ENCODE peak calls at places on chromosome 1, in ten cellular contexts. One of them, this sample, is unnamed.

GRCh38 chr1:1072299-1072848 is 1.7 kb downstream of the RNF223 start:
- DNase-seq in astrocyte of the hippocampus: no peak
- DNase-seq in naive B cell: no peak
- DNase-seq in stimulated activated CD4-positive, alpha-beta T cell treated with anti-CD3 and anti-CD28 coated beads, Interleukin-1b, Interleukin-23, amount 100 ng/mL, for 4 hours: no peak
- DNase-seq in iPS-NIHi11: no peak
- DNase-seq in NCI-H1694: no peak
- DNase-seq in cardiac fibroblast: no peak
- DNase-seq in COR-L47: no peak
- DNase-seq in skeletal muscle cell: no peak
- DNase-seq in activated T-cell treated with anti-CD3 and anti-CD28 coated beads, Interleukin-2, amount 50 U/mL, for 24 hours: no peak
- DNase-seq in this sample: no peak

GRCh38 chr1:171173069-171173468 is 12.0 kb upstream of the FMO2 start:
- DNase-seq in astrocyte of the hippocampus: no peak
- DNase-seq in naive B cell: no peak
- DNase-seq in stimulated activated CD4-positive, alpha-beta T cell treated with anti-CD3 and anti-CD28 coated beads, Interleukin-1b, Interleukin-23, amount 100 ng/mL, for 4 hours: no peak
- DNase-seq in iPS-NIHi11: no peak
- DNase-seq in NCI-H1694: no peak
- DNase-seq in cardiac fibroblast: no peak
- DNase-seq in COR-L47: no peak
- DNase-seq in skeletal muscle cell: no peak
- DNase-seq in activated T-cell treated with anti-CD3 and anti-CD28 coated beads, Interleukin-2, amount 50 U/mL, for 24 hours: no peak
- DNase-seq in this sample: no peak

GRCh38 chr1:240342251-240342625 is 250.6 kb downstream of the FMN2 start:
- DNase-seq in astrocyte of the hippocampus: no peak
- DNase-seq in naive B cell: no peak
- DNase-seq in stimulated activated CD4-positive, alpha-beta T cell treated with anti-CD3 and anti-CD28 coated beads, Interleukin-1b, Interleukin-23, amount 100 ng/mL, for 4 hours: no peak
- DNase-seq in iPS-NIHi11: no peak
- DNase-seq in NCI-H1694: no peak
- DNase-seq in cardiac fibroblast: no peak
- DNase-seq in COR-L47: no peak
- DNase-seq in skeletal muscle cell: no peak
- DNase-seq in activated T-cell treated with anti-CD3 and anti-CD28 coated beads, Interleukin-2, amount 50 U/mL, for 24 hours: no peak
- DNase-seq in this sample: no peak

GRCh38 chr1:181910905-181911304 is 150.6 kb downstream of the ZNF648 start:
- DNase-seq in astrocyte of the hippocampus: no peak
- DNase-seq in naive B cell: no peak
- DNase-seq in stimulated activated CD4-positive, alpha-beta T cell treated with anti-CD3 and anti-CD28 coated beads, Interleukin-1b, Interleukin-23, amount 100 ng/mL, for 4 hours: no peak
- DNase-seq in iPS-NIHi11: peak; percentile 24
- DNase-seq in NCI-H1694: no peak
- DNase-seq in cardiac fibroblast: no peak
- DNase-seq in COR-L47: no peak
- DNase-seq in skeletal muscle cell: no peak
- DNase-seq in activated T-cell treated with anti-CD3 and anti-CD28 coated beads, Interleukin-2, amount 50 U/mL, for 24 hours: no peak
- DNase-seq in this sample: no peak

GRCh38 chr1:3733603-3734591 is 18.4 kb upstream of the CCDC27 start:
- DNase-seq in astrocyte of the hippocampus: no peak
- DNase-seq in naive B cell: no peak
- DNase-seq in stimulated activated CD4-positive, alpha-beta T cell treated with anti-CD3 and anti-CD28 coated beads, Interleukin-1b, Interleukin-23, amount 100 ng/mL, for 4 hours: no peak
- DNase-seq in iPS-NIHi11: peak; percentile 63
- DNase-seq in NCI-H1694: no peak
- DNase-seq in cardiac fibroblast: no peak
- DNase-seq in COR-L47: no peak
- DNase-seq in skeletal muscle cell: no peak
- DNase-seq in activated T-cell treated with anti-CD3 and anti-CD28 coated beads, Interleukin-2, amount 50 U/mL, for 24 hours: no peak
- DNase-seq in this sample: no peak

GRCh38 chr1:8004803-8005573 is 21.1 kb downstream of the ERRFI1 start:
- DNase-seq in astrocyte of the hippocampus: peak; percentile 80
- DNase-seq in naive B cell: no peak
- DNase-seq in stimulated activated CD4-positive, alpha-beta T cell treated with anti-CD3 and anti-CD28 coated beads, Interleukin-1b, Interleukin-23, amount 100 ng/mL, for 4 hours: no peak
- DNase-seq in iPS-NIHi11: no peak
- DNase-seq in NCI-H1694: peak; percentile 40
- DNase-seq in cardiac fibroblast: peak; percentile 99
- DNase-seq in COR-L47: peak; percentile 93
- DNase-seq in skeletal muscle cell: peak; percentile 96
- DNase-seq in activated T-cell treated with anti-CD3 and anti-CD28 coated beads, Interleukin-2, amount 50 U/mL, for 24 hours: no peak
- DNase-seq in this sample: peak; percentile 17

GRCh38 chr1:214446772-214447556 is 104.4 kb downstream of the PTPN14 start:
- DNase-seq in astrocyte of the hippocampus: peak; percentile 98
- DNase-seq in naive B cell: no peak
- DNase-seq in stimulated activated CD4-positive, alpha-beta T cell treated with anti-CD3 and anti-CD28 coated beads, Interleukin-1b, Interleukin-23, amount 100 ng/mL, for 4 hours: no peak
- DNase-seq in iPS-NIHi11: peak; percentile 88
- DNase-seq in NCI-H1694: peak; percentile 51
- DNase-seq in cardiac fibroblast: peak; percentile 94
- DNase-seq in COR-L47: no peak
- DNase-seq in skeletal muscle cell: peak; percentile 82
- DNase-seq in activated T-cell treated with anti-CD3 and anti-CD28 coated beads, Interleukin-2, amount 50 U/mL, for 24 hours: no peak
- DNase-seq in this sample: no peak

GRCh38 chr1:7098641-7099040 is 313.4 kb downstream of the CAMTA1 start:
- DNase-seq in astrocyte of the hippocampus: no peak
- DNase-seq in naive B cell: no peak
- DNase-seq in stimulated activated CD4-positive, alpha-beta T cell treated with anti-CD3 and anti-CD28 coated beads, Interleukin-1b, Interleukin-23, amount 100 ng/mL, for 4 hours: no peak
- DNase-seq in iPS-NIHi11: no peak
- DNase-seq in NCI-H1694: no peak
- DNase-seq in cardiac fibroblast: no peak
- DNase-seq in COR-L47: no peak
- DNase-seq in skeletal muscle cell: no peak
- DNase-seq in activated T-cell treated with anti-CD3 and anti-CD28 coated beads, Interleukin-2, amount 50 U/mL, for 24 hours: no peak
- DNase-seq in this sample: no peak

GRCh38 chr1:59143824-59144223 is 153.1 kb upstream of the FGGY start:
- DNase-seq in astrocyte of the hippocampus: no peak
- DNase-seq in naive B cell: no peak
- DNase-seq in stimulated activated CD4-positive, alpha-beta T cell treated with anti-CD3 and anti-CD28 coated beads, Interleukin-1b, Interleukin-23, amount 100 ng/mL, for 4 hours: no peak
- DNase-seq in iPS-NIHi11: peak; percentile 37
- DNase-seq in NCI-H1694: no peak
- DNase-seq in cardiac fibroblast: peak; percentile 44
- DNase-seq in COR-L47: no peak
- DNase-seq in skeletal muscle cell: no peak
- DNase-seq in activated T-cell treated with anti-CD3 and anti-CD28 coated beads, Interleukin-2, amount 50 U/mL, for 24 hours: no peak
- DNase-seq in this sample: no peak

GRCh38 chr1:246931549-246932365 is at the start of gene AHCTF1:
- DNase-seq in astrocyte of the hippocampus: peak; percentile 99
- DNase-seq in naive B cell: peak; percentile 95
- DNase-seq in stimulated activated CD4-positive, alpha-beta T cell treated with anti-CD3 and anti-CD28 coated beads, Interleukin-1b, Interleukin-23, amount 100 ng/mL, for 4 hours: peak; percentile 93
- DNase-seq in iPS-NIHi11: peak; percentile 94
- DNase-seq in NCI-H1694: peak; percentile 98
- DNase-seq in cardiac fibroblast: peak; percentile 99
- DNase-seq in COR-L47: peak; percentile 98
- DNase-seq in skeletal muscle cell: peak; percentile 94
- DNase-seq in activated T-cell treated with anti-CD3 and anti-CD28 coated beads, Interleukin-2, amount 50 U/mL, for 24 hours: peak; percentile 95
- DNase-seq in this sample: peak; percentile 90

GRCh38 chr1:172269644-172270043 is 150.8 kb upstream of the C1orf105 start:
- DNase-seq in astrocyte of the hippocampus: no peak
- DNase-seq in naive B cell: no peak
- DNase-seq in stimulated activated CD4-positive, alpha-beta T cell treated with anti-CD3 and anti-CD28 coated beads, Interleukin-1b, Interleukin-23, amount 100 ng/mL, for 4 hours: no peak
- DNase-seq in iPS-NIHi11: no peak
- DNase-seq in NCI-H1694: no peak
- DNase-seq in cardiac fibroblast: peak; percentile 66
- DNase-seq in COR-L47: no peak
- DNase-seq in skeletal muscle cell: no peak
- DNase-seq in activated T-cell treated with anti-CD3 and anti-CD28 coated beads, Interleukin-2, amount 50 U/mL, for 24 hours: no peak
- DNase-seq in this sample: no peak